ENCODE peak calls at places on chromosomes 7 and 10, in six cellular contexts. One of them, this sample, is unnamed.

GRCh38 chr10:99967961-99968360 is 41.8 kb downstream of the DNMBP start:
- DNase-seq in SK-N-SH: no peak
- DNase-seq in hepatocyte: no peak
- DNase-seq in Karpas-422: no peak
- DNase-seq in OCI-LY7: no peak
- DNase-seq in IMR-90: no peak
- DNase-seq in this sample: no peak

GRCh38 chr7:126026421-126027088 is 1096.9 kb upstream of the POT1 start:
- DNase-seq in SK-N-SH: no peak
- DNase-seq in hepatocyte: no peak
- DNase-seq in Karpas-422: no peak
- DNase-seq in OCI-LY7: no peak
- DNase-seq in IMR-90: no peak
- DNase-seq in this sample: peak

GRCh38 chr10:73234695-73235094 is 12.4 kb downstream of the DNAJC9 start:
- DNase-seq in SK-N-SH: no peak
- DNase-seq in hepatocyte: no peak
- DNase-seq in Karpas-422: no peak
- DNase-seq in OCI-LY7: no peak
- DNase-seq in IMR-90: no peak
- DNase-seq in this sample: no peak

GRCh38 chr7:65225422-65226006 is 148.1 kb upstream of the ZNF92 start:
- DNase-seq in SK-N-SH: no peak
- DNase-seq in hepatocyte: no peak
- DNase-seq in Karpas-422: no peak
- DNase-seq in OCI-LY7: no peak
- DNase-seq in IMR-90: no peak
- DNase-seq in this sample: no peak

GRCh38 chr7:75624134-75624832 is 114.5 kb downstream of the HIP1 start:
- DNase-seq in SK-N-SH: no peak
- DNase-seq in hepatocyte: peak
- DNase-seq in Karpas-422: no peak
- DNase-seq in OCI-LY7: peak
- DNase-seq in IMR-90: peak
- DNase-seq in this sample: no peak

GRCh38 chr10:7085913-7086589 is 324.8 kb downstream of the SFMBT2 start:
- DNase-seq in SK-N-SH: no peak
- DNase-seq in hepatocyte: peak
- DNase-seq in Karpas-422: no peak
- DNase-seq in OCI-LY7: no peak
- DNase-seq in IMR-90: peak
- DNase-seq in this sample: peak

GRCh38 chr7:101588131-101588935 is 40.8 kb downstream of the MYL10 start:
- DNase-seq in SK-N-SH: no peak
- DNase-seq in hepatocyte: no peak
- DNase-seq in Karpas-422: peak
- DNase-seq in OCI-LY7: no peak
- DNase-seq in IMR-90: no peak
- DNase-seq in this sample: no peak

GRCh38 chr10:99534939-99535763 is 2.4 kb downstream of the NKX2-3 start:
- DNase-seq in SK-N-SH: peak
- DNase-seq in hepatocyte: peak
- DNase-seq in Karpas-422: no peak
- DNase-seq in OCI-LY7: no peak
- DNase-seq in IMR-90: no peak
- DNase-seq in this sample: peak

GRCh38 chr10:129891806-129892205 is 72.3 kb downstream of the EBF3 start:
- DNase-seq in SK-N-SH: no peak
- DNase-seq in hepatocyte: no peak
- DNase-seq in Karpas-422: no peak
- DNase-seq in OCI-LY7: no peak
- DNase-seq in IMR-90: no peak
- DNase-seq in this sample: no peak

GRCh38 chr10:124156524-124157225 is 63.3 kb upstream of the CHST15 start:
- DNase-seq in SK-N-SH: no peak
- DNase-seq in hepatocyte: no peak
- DNase-seq in Karpas-422: no peak
- DNase-seq in OCI-LY7: peak
- DNase-seq in IMR-90: no peak
- DNase-seq in this sample: no peak

GRCh38 chr10:21078410-21079329 is 181.6 kb upstream of the NEBL start:
- DNase-seq in SK-N-SH: peak
- DNase-seq in hepatocyte: peak
- DNase-seq in Karpas-422: peak
- DNase-seq in OCI-LY7: peak
- DNase-seq in IMR-90: peak
- DNase-seq in this sample: peak

GRCh38 chr10:31635415-31636065 is 293.1 kb downstream of the ARHGAP12 start:
- DNase-seq in SK-N-SH: no peak
- DNase-seq in hepatocyte: no peak
- DNase-seq in Karpas-422: no peak
- DNase-seq in OCI-LY7: no peak
- DNase-seq in IMR-90: peak
- DNase-seq in this sample: no peak

GRCh38 chr10:120741415-120741814 is 109.7 kb upstream of the WDR11 start:
- DNase-seq in SK-N-SH: no peak
- DNase-seq in hepatocyte: peak
- DNase-seq in Karpas-422: no peak
- DNase-seq in OCI-LY7: no peak
- DNase-seq in IMR-90: no peak
- DNase-seq in this sample: no peak

GRCh38 chr10:69721690-69722310 is 79.9 kb upstream of the COL13A1 start:
- DNase-seq in SK-N-SH: no peak
- DNase-seq in hepatocyte: no peak
- DNase-seq in Karpas-422: no peak
- DNase-seq in OCI-LY7: no peak
- DNase-seq in IMR-90: peak
- DNase-seq in this sample: peak

GRCh38 chr7:34673066-34673465 is 15.0 kb downstream of the NPSR1 start:
- DNase-seq in SK-N-SH: no peak
- DNase-seq in hepatocyte: no peak
- DNase-seq in Karpas-422: no peak
- DNase-seq in OCI-LY7: no peak
- DNase-seq in IMR-90: no peak
- DNase-seq in this sample: no peak
- H3K4me2 ChIP-seq in SK-N-SH: peak
- H3K4me2 ChIP-seq in hepatocyte: no peak
- H3K4me2 ChIP-seq in Karpas-422: no peak
- H3K4me2 ChIP-seq in OCI-LY7: no peak
- H3K4me2 ChIP-seq in IMR-90: no peak
- H3K4me2 ChIP-seq in this sample: no peak

DNA sequence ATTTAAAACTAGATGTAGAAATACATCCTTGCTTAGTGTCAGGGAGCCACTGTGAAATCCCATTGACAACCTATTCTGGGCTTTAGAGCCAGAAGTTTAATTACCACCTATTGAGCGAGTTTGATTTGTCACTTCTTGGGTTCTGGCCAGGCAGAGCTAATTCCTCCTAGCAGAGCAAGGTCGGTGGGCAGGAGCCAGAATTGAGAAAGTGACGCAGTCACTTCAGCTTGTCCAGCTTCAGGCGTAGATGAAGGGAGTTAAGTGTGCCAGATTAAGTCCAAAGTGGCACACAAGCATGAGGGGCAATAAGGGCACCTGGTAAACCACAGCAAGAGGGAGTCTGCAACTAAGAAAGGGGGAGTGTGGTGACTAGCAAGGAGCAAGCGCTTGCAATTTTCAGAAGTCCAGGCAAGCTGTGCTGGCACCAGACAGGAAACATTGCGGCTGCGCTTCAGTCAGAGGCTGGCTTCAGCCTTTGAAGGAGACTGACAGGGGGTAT is 119.4 kb downstream of the ST7 start:
- DNase-seq in SK-N-SH: peak
- DNase-seq in hepatocyte: no peak
- DNase-seq in Karpas-422: no peak
- DNase-seq in OCI-LY7: no peak
- DNase-seq in IMR-90: peak
- DNase-seq in this sample: peak
- H3K4me3 ChIP-seq in SK-N-SH: no peak
- H3K4me3 ChIP-seq in hepatocyte: no peak
- H3K4me3 ChIP-seq in Karpas-422: no peak
- H3K4me3 ChIP-seq in OCI-LY7: no peak
- H3K4me3 ChIP-seq in IMR-90: no peak
- H3K4me3 ChIP-seq in this sample: no peak

DNA sequence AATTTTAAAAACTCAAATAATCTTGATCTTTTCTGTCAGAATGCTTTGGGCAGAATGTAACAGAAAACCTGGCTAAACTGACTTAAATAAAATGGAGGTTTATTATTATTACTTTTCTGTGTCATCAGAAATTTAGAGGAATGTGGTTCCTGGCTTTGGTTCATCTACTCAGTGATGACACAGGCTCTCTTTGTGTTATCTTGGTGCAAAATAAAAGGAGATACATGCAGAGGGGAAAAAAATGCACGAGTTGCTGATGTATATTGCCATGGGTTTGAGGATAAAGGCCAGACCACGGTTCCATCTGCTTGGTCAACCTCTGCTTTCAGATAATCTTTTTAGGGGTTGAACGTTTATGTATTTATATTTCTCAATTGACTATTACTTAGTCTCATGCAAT is 181.4 kb downstream of the SUGCT start:
- DNase-seq in SK-N-SH: no peak
- DNase-seq in hepatocyte: no peak
- DNase-seq in Karpas-422: no peak
- DNase-seq in OCI-LY7: no peak
- DNase-seq in IMR-90: peak
- DNase-seq in this sample: no peak
- H3K4me2 ChIP-seq in SK-N-SH: no peak
- H3K4me2 ChIP-seq in hepatocyte: no peak
- H3K4me2 ChIP-seq in Karpas-422: no peak
- H3K4me2 ChIP-seq in OCI-LY7: no peak
- H3K4me2 ChIP-seq in IMR-90: no peak
- H3K4me2 ChIP-seq in this sample: no peak

DNA sequence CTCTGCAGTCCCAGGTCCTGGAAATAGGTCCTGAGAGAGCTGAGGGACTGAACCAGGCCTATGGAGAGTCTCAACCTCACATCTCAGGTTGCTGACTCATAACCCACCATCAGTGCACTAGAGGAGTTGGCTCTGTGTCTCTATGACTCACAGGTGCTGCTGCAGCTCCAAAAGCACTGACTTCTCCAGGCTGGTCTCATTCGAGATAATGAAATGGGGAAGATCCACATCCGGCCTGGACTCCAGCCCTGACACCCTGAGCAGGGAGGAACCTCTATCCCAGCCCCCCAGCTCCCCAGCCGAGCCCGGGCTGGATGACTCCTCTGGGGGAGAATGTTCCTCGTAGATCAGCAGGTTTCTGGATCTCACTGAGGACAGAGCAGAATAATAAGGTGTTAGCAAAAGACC is 35.5 kb upstream of the DGKI start:
- DNase-seq in SK-N-SH: peak
- DNase-seq in hepatocyte: no peak
- DNase-seq in Karpas-422: no peak
- DNase-seq in OCI-LY7: no peak
- DNase-seq in IMR-90: peak
- DNase-seq in this sample: no peak
- H3K4me3 ChIP-seq in SK-N-SH: no peak
- H3K4me3 ChIP-seq in hepatocyte: no peak
- H3K4me3 ChIP-seq in Karpas-422: no peak
- H3K4me3 ChIP-seq in OCI-LY7: no peak
- H3K4me3 ChIP-seq in IMR-90: no peak
- H3K4me3 ChIP-seq in this sample: no peak

GRCh38 chr7:2802082-2802481 is 42.0 kb downstream of the GNA12 start:
- DNase-seq in SK-N-SH: no peak
- DNase-seq in hepatocyte: no peak
- DNase-seq in Karpas-422: no peak
- DNase-seq in OCI-LY7: no peak
- DNase-seq in IMR-90: peak
- DNase-seq in this sample: no peak
- H3K4me2 ChIP-seq in SK-N-SH: peak
- H3K4me2 ChIP-seq in hepatocyte: peak
- H3K4me2 ChIP-seq in Karpas-422: no peak
- H3K4me2 ChIP-seq in OCI-LY7: no peak
- H3K4me2 ChIP-seq in IMR-90: peak
- H3K4me2 ChIP-seq in this sample: no peak

DNA sequence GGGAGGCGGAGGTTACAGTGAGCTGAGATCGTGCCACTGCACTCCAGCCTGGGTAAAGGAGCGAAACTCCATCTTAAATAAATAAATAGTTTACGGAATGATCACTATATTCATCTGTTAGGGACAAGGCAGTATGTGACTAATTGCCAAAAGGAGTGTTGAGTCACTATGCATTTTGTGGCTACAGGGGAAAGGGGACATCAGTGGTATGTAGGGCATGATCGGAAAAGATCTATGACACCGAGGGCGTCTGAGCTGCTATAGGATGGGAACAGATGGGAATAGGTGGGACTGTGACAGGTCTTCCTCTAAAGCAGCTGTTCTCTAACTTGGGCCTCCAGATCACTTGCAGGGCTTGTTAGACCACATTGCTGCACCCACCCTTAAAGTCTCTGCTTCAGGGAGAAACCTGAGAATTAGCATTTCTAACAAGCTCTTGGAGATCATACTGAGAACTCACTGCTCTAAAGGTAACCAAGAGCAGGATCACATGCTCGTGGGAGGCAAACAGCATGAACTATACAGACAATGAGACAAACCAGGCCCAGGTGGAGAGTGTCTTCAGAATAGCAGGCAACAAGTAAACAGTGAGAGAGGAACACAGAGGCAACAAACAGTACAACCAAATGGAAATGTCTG is 65.1 kb upstream of the ITGA8 start:
- DNase-seq in SK-N-SH: no peak
- DNase-seq in hepatocyte: no peak
- DNase-seq in Karpas-422: no peak
- DNase-seq in OCI-LY7: no peak
- DNase-seq in IMR-90: peak
- DNase-seq in this sample: no peak
- H3K4me3 ChIP-seq in SK-N-SH: no peak
- H3K4me3 ChIP-seq in hepatocyte: no peak
- H3K4me3 ChIP-seq in Karpas-422: no peak
- H3K4me3 ChIP-seq in OCI-LY7: no peak
- H3K4me3 ChIP-seq in IMR-90: no peak
- H3K4me3 ChIP-seq in this sample: no peak

DNA sequence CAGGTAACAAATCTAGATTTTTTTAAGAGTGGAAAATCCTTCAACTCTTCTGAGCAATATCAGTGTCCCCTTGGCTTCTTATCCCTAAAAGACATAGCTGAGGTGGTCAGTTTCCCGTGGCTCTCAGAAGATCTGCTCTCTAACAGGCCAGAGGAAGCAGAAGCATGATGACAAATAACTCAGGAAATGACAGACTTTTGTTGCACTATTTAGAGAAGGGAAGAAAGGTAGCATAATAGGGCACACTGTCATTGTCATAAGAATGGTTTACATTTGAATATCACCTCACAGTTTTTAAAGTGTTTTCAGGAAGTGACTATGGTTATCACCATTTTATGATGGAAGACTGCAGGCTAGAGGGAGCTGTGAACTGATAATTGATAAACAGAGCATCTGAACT is 33.6 kb upstream of the RAPGEF5 start:
- DNase-seq in SK-N-SH: no peak
- DNase-seq in hepatocyte: no peak
- DNase-seq in Karpas-422: no peak
- DNase-seq in OCI-LY7: peak
- DNase-seq in IMR-90: no peak
- DNase-seq in this sample: no peak
- H3K4me2 ChIP-seq in SK-N-SH: no peak
- H3K4me2 ChIP-seq in hepatocyte: no peak
- H3K4me2 ChIP-seq in Karpas-422: no peak
- H3K4me2 ChIP-seq in OCI-LY7: peak
- H3K4me2 ChIP-seq in IMR-90: no peak
- H3K4me2 ChIP-seq in this sample: no peak

This sample was measured in neural progenitor cell.